ENCODE peak calls at places on chromosome 4, in four cellular contexts. L is SJSA1, J is HCT116, H is testis. S is an unnamed sample.

GRCh38 chr4:46329118-46329976 is 60.6 kb downstream of the GABRA2 start:
- DNase-seq in L (no peak), J (no peak), H (peak; percentile 55), S (no peak)

GRCh38 chr4:5391492-5391891 is 316.9 kb downstream of the EVC2 start:
- DNase-seq in L (no peak), J (no peak), H (no peak), S (no peak)

GRCh38 chr4:122772311-122772710 is 39.8 kb downstream of the BBS12 start:
- DNase-seq in L (no peak), J (no peak), H (no peak), S (no peak)

GRCh38 chr4:71338846-71339593 is at the start of gene SLC4A4:
- DNase-seq in L (no peak), J (no peak), H (no peak), S (no peak)

GRCh38 chr4:38563703-38564490 is 100.1 kb upstream of the KLF3 start:
- DNase-seq in L (no peak), J (no peak), H (no peak), S (no peak)

GRCh38 chr4:95590615-95591014 is 41.8 kb upstream of the UNC5C start:
- DNase-seq in L (no peak), J (no peak), H (no peak), S (no peak)

GRCh38 chr4:75497133-75497532 is 17.1 kb downstream of the RCHY1 start:
- DNase-seq in L (no peak), J (no peak), H (no peak), S (no peak)

GRCh38 chr4:112523008-112523440 is 7.0 kb upstream of the NEUROG2 start:
- DNase-seq in L (no peak), J (no peak), H (peak; percentile 64), S (no peak)

GRCh38 chr4:160523236-160523635 is 1420.4 kb downstream of the RAPGEF2 start:
- DNase-seq in L (no peak), J (no peak), H (no peak), S (no peak)

GRCh38 chr4:82372502-82372873 is 1.3 kb downstream of the HNRNPD start:
- DNase-seq in L (no peak), J (no peak), H (peak; percentile 73), S (no peak)

GRCh38 chr4:86048426-86048825 is 311.4 kb downstream of the MAPK10 start:
- DNase-seq in L (no peak), J (no peak), H (no peak), S (no peak)

GRCh38 chr4:86108834-86109233 is 251.0 kb downstream of the MAPK10 start:
- DNase-seq in L (no peak), J (no peak), H (no peak), S (no peak)

GRCh38 chr4:103915224-103915869 is 195.6 kb upstream of the TACR3 start:
- DNase-seq in L (no peak), J (peak; percentile 19), H (no peak), S (no peak)

GRCh38 chr4:123468479-123469031 is 72.0 kb downstream of the SPRY1 start:
- DNase-seq in L (no peak), J (no peak), H (no peak), S (no peak)

GRCh38 chr4:37561803-37562207 is 124.4 kb downstream of the RELL1 start:
- DNase-seq in L (no peak), J (no peak), H (no peak), S (no peak)

GRCh38 chr4:140257461-140258305 is 103.7 kb upstream of the MAML3 start:
- DNase-seq in L (no peak), J (no peak), H (no peak), S (no peak)

GRCh38 chr4:4899202-4899925 is 39.9 kb downstream of the MSX1 start:
- DNase-seq in L (no peak), J (no peak), H (no peak), S (no peak)

GRCh38 chr4:139440971-139441370 is 12.9 kb upstream of the RAB33B start:
- DNase-seq in L (no peak), J (no peak), H (no peak), S (no peak)

GRCh38 chr4:96164814-96165351 is 325.0 kb downstream of the PDHA2 start:
- DNase-seq in L (peak; percentile 80), J (no peak), H (no peak), S (no peak)

GRCh38 chr4:8586671-8587468 is 5.7 kb upstream of the CPZ start:
- DNase-seq in L (no peak), J (no peak), H (no peak), S (no peak)

GRCh38 chr4:67083496-67083895 is 461.8 kb downstream of the CENPC start:
- DNase-seq in L (no peak), J (no peak), H (no peak), S (no peak)

GRCh38 chr4:98567611-98568010 is 90.8 kb downstream of the TSPAN5 start:
- DNase-seq in L (no peak), J (no peak), H (no peak), S (no peak)

GRCh38 chr4:185779520-185779919 is 32.5 kb downstream of the SORBS2 start:
- DNase-seq in L (peak; percentile 63), J (no peak), H (no peak), S (no peak)

GRCh38 chr4:147735413-147736301 is 3.8 kb downstream of the ARHGAP10 start:
- DNase-seq in L (no peak), J (no peak), H (no peak), S (no peak)

GRCh38 chr4:77465271-77465670 is 140.3 kb upstream of the CXCL13 start:
- DNase-seq in L (no peak), J (no peak), H (peak; percentile 66), S (no peak)

GRCh38 chr4:21992330-21992729 is 43.8 kb upstream of the KCNIP4 start:
- DNase-seq in L (no peak), J (no peak), H (no peak), S (no peak)

GRCh38 chr4:26320159-26320452 is 708 bp upstream of the RBPJ start:
- DNase-seq in L (no peak), J (no peak), H (no peak), S (no peak)

GRCh38 chr4:8911311-8912088 is 39.9 kb upstream of the HMX1 start:
- DNase-seq in L (peak; percentile 20), J (no peak), H (peak; percentile 10), S (no peak)

GRCh38 chr4:70838400-70838971 is 1.2 kb downstream of the GRSF1 start:
- DNase-seq in L (no peak), J (no peak), H (no peak), S (no peak)

GRCh38 chr4:8861576-8862279 is 9.9 kb downstream of the HMX1 start:
- DNase-seq in L (no peak), J (no peak), H (no peak), S (no peak)

GRCh38 chr4:122997463-122998101 is 75.2 kb upstream of the NUDT6 start:
- DNase-seq in L (no peak), J (no peak), H (no peak), S (no peak)

GRCh38 chr4:8189551-8190466 is 9.3 kb upstream of the SH3TC1 start:
- DNase-seq in L (no peak), J (no peak), H (no peak), S (no peak)

DNA sequence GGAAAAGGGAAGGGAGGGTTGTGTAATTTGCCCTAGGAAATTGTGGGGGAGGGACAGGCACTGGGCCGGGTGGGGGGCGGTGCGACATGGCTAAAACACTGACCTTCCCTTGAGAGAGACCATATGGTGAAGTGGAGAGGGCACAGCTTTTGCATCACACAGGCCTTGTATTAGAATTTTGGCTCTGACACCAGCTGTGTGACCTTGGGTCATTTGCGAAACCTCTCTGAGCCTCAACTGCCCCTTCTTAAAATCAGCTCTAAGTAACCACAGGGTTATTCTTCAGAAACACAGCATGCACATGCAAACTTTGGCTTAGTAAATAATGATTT is 25.8 kb downstream of the PDGFRA start:
- DNase-seq in L (no peak), J (no peak), H (no peak), S (no peak)
- H3K27ac ChIP-seq in L (no peak overlapping the region), J (no peak overlapping the region), H (no peak overlapping the region), S (no peak overlapping the region)

GRCh38 chr4:40626183-40626990 is 3.3 kb downstream of the RBM47 start:
- DNase-seq in L (no peak), J (no peak), H (peak; percentile 55), S (no peak)
- H3K27ac ChIP-seq in L (no peak overlapping the region), J (no peak overlapping the region), H (peak overlapping the region; percentile 84), S (no peak overlapping the region)

GRCh38 chr4:119035941-119036737 is 99.5 kb upstream of the MYOZ2 start:
- DNase-seq in L (no peak), J (no peak), H (no peak), S (no peak)

GRCh38 chr4:119038465-119038864 is 97.2 kb upstream of the MYOZ2 start:
- DNase-seq in L (no peak), J (no peak), H (no peak), S (no peak)

GRCh38 chr4:119039160-119039559 is 96.5 kb upstream of the MYOZ2 start:
- DNase-seq in L (no peak), J (no peak), H (no peak), S (no peak)

GRCh38 chr4:119039779-119040178 is 95.9 kb upstream of the MYOZ2 start:
- DNase-seq in L (no peak), J (peak; percentile 16), H (no peak), S (no peak)

DNA sequence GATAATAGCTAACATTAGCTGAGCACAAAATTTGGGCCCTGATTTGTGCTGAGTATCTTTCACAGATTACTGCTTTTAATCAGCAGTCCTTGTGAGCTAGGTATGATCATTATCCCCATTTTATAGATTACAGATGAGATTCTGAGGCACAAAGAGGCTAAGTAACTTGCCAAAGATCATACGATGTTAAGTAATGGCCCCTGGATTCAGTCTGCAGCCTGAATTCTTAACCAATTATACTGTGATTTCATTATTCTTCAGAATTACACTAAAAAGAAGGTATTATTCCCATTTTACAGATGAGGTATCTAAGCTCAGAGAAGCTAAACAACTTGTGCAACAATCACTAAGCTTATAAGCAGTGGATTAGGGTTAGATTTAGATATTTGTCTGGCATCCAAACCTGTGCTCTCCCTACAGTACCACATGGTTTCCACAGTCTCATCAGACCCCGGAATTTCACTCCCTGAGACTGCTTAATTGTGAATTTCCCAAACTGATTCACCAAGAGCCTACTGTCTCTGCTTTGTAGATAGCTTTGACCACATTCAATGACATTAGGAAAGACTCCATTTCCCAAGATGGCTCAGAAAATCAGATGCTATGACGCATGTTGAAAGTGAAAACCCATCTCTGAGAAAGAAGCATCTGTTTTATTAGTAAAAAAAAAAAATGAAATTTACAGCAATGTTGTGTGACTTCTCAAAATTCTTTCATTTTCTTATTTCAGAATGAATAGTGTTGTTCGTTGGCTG is 97.7 kb upstream of the MYOZ2 start:
- DNase-seq in L (no peak), J (no peak), H (no peak), S (no peak)
- H3K27ac ChIP-seq in L (no peak overlapping the region), J (no peak overlapping the region), H (no peak overlapping the region), S (no peak overlapping the region)

DNA sequence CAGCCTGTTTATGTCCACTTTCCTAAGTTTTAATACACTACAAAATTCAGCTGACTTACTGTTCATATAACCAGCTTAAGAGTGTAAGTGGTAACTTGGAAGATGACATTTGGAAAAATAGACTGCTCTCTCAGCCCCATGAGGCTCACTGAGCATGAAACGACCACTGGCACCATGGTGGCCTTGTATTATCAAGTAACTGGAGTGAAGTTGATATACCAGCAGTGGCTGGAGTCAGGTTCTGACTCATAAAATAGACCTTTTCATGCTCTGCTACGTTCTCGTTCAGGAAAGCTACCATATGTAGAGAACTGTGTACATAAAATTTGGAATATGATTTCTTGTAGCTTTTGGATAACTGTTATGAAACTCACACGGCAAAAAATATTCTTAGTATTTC is 2151.5 kb upstream of the TENM3 start:
- DNase-seq in L (no peak), J (no peak), H (no peak), S (no peak)
- H3K27ac ChIP-seq in L (no peak overlapping the region), J (no peak overlapping the region), H (no peak overlapping the region), S (no peak overlapping the region)

S was measured in caudate nucleus.